ENCODE peak calls at places on chromosomes 2 and 18, in nine cellular contexts. V, R, L, Q, K, X, A, M and I are unnamed samples.

GRCh38 chr2:17672583-17673317 is 80.9 kb downstream of the SMC6 start:
- DNase-seq in V (no peak), R (no peak), L (no peak), Q (no peak), K (no peak), X (no peak), A (no peak), M (no peak), I (no peak)

GRCh38 chr18:68843467-68844089 is 45.7 kb downstream of the CCDC102B start:
- DNase-seq in V (no peak), R (no peak), L (no peak), Q (no peak), K (no peak), X (no peak), A (no peak), M (no peak), I (no peak)

GRCh38 chr2:35160871-35161270 is 1194.7 kb upstream of the CRIM1 start:
- DNase-seq in V (no peak), R (no peak), L (no peak), Q (peak), K (no peak), X (no peak), A (no peak), M (no peak), I (no peak)

GRCh38 chr2:135647836-135648579 is 93.6 kb upstream of the UBXN4 start:
- DNase-seq in V (no peak), R (no peak), L (no peak), Q (no peak), K (no peak), X (no peak), A (no peak), M (no peak), I (no peak)

GRCh38 chr18:77136871-77137665 is 4.5 kb upstream of the MBP start:
- DNase-seq in V (no peak), R (no peak), L (no peak), Q (no peak), K (no peak), X (no peak), A (no peak), M (no peak), I (no peak)

GRCh38 chr2:40859617-40860016 is 407.7 kb upstream of the SLC8A1 start:
- DNase-seq in V (no peak), R (no peak), L (no peak), Q (peak), K (no peak), X (no peak), A (no peak), M (no peak), I (no peak)

GRCh38 chr18:55090566-55091187 is 131.4 kb upstream of the CCDC68 start:
- DNase-seq in V (no peak), R (no peak), L (no peak), Q (no peak), K (no peak), X (no peak), A (no peak), M (no peak), I (no peak)

GRCh38 chr2:85999131-85999831 is 106.4 kb downstream of the POLR1A start:
- DNase-seq in V (peak), R (no peak), L (no peak), Q (no peak), K (no peak), X (no peak), A (no peak), M (no peak), I (peak)

GRCh38 chr18:23627325-23627724 is 35.4 kb downstream of the ANKRD29 start:
- DNase-seq in V (peak), R (no peak), L (peak), Q (no peak), K (no peak), X (no peak), A (no peak), M (peak), I (no peak)

GRCh38 chr2:10057231-10058107 is 14.1 kb downstream of the KLF11 start:
- DNase-seq in V (peak), R (peak), L (no peak), Q (peak), K (peak), X (peak), A (no peak), M (no peak), I (peak)

GRCh38 chr18:23106575-23106974 is 28.7 kb upstream of the CABLES1 start:
- DNase-seq in V (peak), R (no peak), L (peak), Q (no peak), K (no peak), X (no peak), A (no peak), M (peak), I (no peak)

GRCh38 chr2:48346124-48346536 is 183.8 kb upstream of the STON1 start:
- DNase-seq in V (peak), R (no peak), L (no peak), Q (no peak), K (no peak), X (no peak), A (no peak), M (no peak), I (no peak)

GRCh38 chr18:75799449-75800330 is 372.2 kb upstream of the SMIM21 start:
- DNase-seq in V (no peak), R (no peak), L (no peak), Q (no peak), K (no peak), X (no peak), A (no peak), M (no peak), I (no peak)

GRCh38 chr2:7951001-7951400 is 730.9 kb upstream of the ID2 start:
- DNase-seq in V (no peak), R (no peak), L (no peak), Q (no peak), K (no peak), X (peak), A (no peak), M (no peak), I (no peak)

GRCh38 chr2:212392048-212392447 is 146.6 kb downstream of the ERBB4 start:
- DNase-seq in V (no peak), R (no peak), L (no peak), Q (no peak), K (no peak), X (no peak), A (no peak), M (no peak), I (no peak)

GRCh38 chr2:33500177-33500576 is 23.7 kb downstream of the RASGRP3 start:
- DNase-seq in V (no peak), R (no peak), L (no peak), Q (no peak), K (no peak), X (no peak), A (no peak), M (no peak), I (no peak)

GRCh38 chr2:120773186-120773800 is 37.6 kb downstream of the GLI2 start:
- DNase-seq in V (no peak), R (no peak), L (no peak), Q (no peak), K (no peak), X (no peak), A (no peak), M (no peak), I (peak)

GRCh38 chr2:101386599-101387150 is 628 bp downstream of the CREG2 start:
- DNase-seq in V (no peak), R (no peak), L (no peak), Q (peak), K (no peak), X (peak), A (no peak), M (no peak), I (peak)
- H3K27ac ChIP-seq in V (no peak), R (no peak), L (no peak), Q (no peak), K (no peak), X (no peak), A (no peak), M (no peak), I (no peak)

DNA sequence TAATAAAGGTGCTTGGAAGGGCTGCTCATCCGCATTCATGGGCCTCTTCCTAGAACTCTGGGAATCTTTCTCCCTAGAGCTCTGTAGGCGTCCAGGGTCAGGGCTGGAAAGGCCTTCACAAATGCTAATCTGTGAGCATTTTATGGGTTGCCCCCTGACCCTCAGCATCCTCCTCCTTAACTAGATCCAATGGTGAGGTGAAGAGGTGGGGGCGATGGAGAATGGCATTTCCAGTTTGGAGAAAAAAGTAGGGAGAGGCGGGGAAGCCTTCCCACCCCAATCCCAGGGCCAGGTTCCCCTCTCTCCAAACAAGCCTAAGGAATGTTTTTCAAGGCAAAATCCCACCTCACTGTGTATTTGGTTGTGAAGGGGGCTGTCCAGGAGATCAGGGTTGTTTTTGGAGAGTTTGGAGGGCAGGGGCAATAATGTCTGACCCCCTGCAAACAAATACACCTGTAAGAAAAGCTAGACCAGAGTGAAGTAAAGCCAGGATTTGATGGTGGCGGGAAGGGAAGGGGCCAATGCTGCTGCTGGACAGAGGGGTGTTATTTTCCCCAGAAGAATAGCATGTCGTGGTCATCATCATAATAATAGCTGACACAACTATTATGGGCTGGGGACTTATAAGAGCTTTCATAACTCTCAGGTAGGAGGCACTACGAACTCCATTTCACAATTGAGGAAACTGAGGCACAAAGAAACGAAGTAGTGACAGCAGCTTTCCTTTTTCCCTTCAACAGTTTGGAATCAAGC is 1.4 kb upstream of the MYCN start:
- DNase-seq in V (no peak), R (no peak), L (no peak), Q (peak), K (no peak), X (no peak), A (no peak), M (no peak), I (no peak)
- H3K4me3 ChIP-seq in V (no peak), R (no peak), L (no peak), Q (peak), K (peak), X (peak), A (peak), M (peak), I (no peak)

GRCh38 chr2:21910832-21911507 is 787.2 kb downstream of the TDRD15 start:
- DNase-seq in V (no peak), R (no peak), L (no peak), Q (no peak), K (no peak), X (no peak), A (no peak), M (no peak), I (no peak)
- TF ChIP-seq POLR2AphosphoS5 in V (no peak), R (no peak), L (no peak), Q (no peak), K (no peak), X (no peak), A (no peak), M (no peak), I (no peak)

GRCh38 chr2:173657996-173658717 is 303.5 kb downstream of the CDCA7 start:
- DNase-seq in V (no peak), R (no peak), L (no peak), Q (no peak), K (no peak), X (peak), A (no peak), M (peak), I (no peak)
- H3K27ac ChIP-seq in V (no peak), R (no peak), L (peak), Q (no peak), K (no peak), X (no peak), A (peak), M (no peak), I (no peak)